ENCODE peak calls at places on chromosomes 13 and 19, in six cellular contexts. Z, T, P, O, L and S are unnamed samples.
A peak's percentile ranks its signal among the peaks of the same experiment; 100 is the strongest.

GRCh38 chr19:49614096-49614857 is 23.3 kb downstream of the PRR12 start:
- DNase-seq in Z (no peak), T (peak; percentile 89), P (no peak), O (no peak), L (peak; percentile 74), S (peak; percentile 92)

GRCh38 chr13:26280295-26280694 is 26.4 kb downstream of the CDK8 start:
- DNase-seq in Z (no peak), T (peak; percentile 92), P (no peak), O (no peak), L (peak; percentile 86), S (peak; percentile 84)

GRCh38 chr13:77305276-77305675 is 21.6 kb downstream of the MYCBP2 start:
- DNase-seq in Z (no peak), T (no peak), P (no peak), O (no peak), L (no peak), S (no peak)

GRCh38 chr19:50896591-50897190 is 14.5 kb downstream of the KLK4 start:
- DNase-seq in Z (peak; percentile 28), T (peak; percentile 47), P (no peak), O (no peak), L (peak; percentile 57), S (peak; percentile 47)

GRCh38 chr13:65943024-65943423 is 1287.1 kb downstream of the PCDH9 start:
- DNase-seq in Z (no peak), T (peak; percentile 24), P (no peak), O (no peak), L (no peak), S (no peak)

GRCh38 chr13:40063743-40064142 is 408.3 kb downstream of the COG6 start:
- DNase-seq in Z (no peak), T (no peak), P (no peak), O (no peak), L (no peak), S (no peak)

GRCh38 chr19:41137056-41137455 is 22.8 kb downstream of the CYP2F1 start:
- DNase-seq in Z (no peak), T (no peak), P (no peak), O (no peak), L (no peak), S (no peak)

GRCh38 chr13:74288361-74288911 is 154.2 kb upstream of the KLF12 start:
- DNase-seq in Z (peak; percentile 27), T (no peak), P (no peak), O (no peak), L (peak; percentile 55), S (peak; percentile 8)

GRCh38 chr19:51507209-51507608 is 5.6 kb upstream of the SIGLEC12 start:
- DNase-seq in Z (no peak), T (no peak), P (no peak), O (no peak), L (no peak), S (no peak)

GRCh38 chr19:37304190-37304883 is 66.6 kb upstream of the ZNF527 start:
- DNase-seq in Z (no peak), T (no peak), P (no peak), O (no peak), L (no peak), S (no peak)

GRCh38 chr13:36352350-36352749 is 6.2 kb upstream of the SPART start:
- DNase-seq in Z (no peak), T (no peak), P (no peak), O (no peak), L (peak; percentile 11), S (peak; percentile 15)

GRCh38 chr13:113458218-113459065 is 5.2 kb upstream of the ADPRHL1 start:
- DNase-seq in Z (no peak), T (no peak), P (no peak), O (no peak), L (no peak), S (peak; percentile 13)

GRCh38 chr13:90793261-90793785 is 554.2 kb upstream of the MIR17HG start:
- DNase-seq in Z (no peak), T (no peak), P (no peak), O (no peak), L (no peak), S (no peak)

GRCh38 chr19:29448046-29448445 is 77.7 kb upstream of the VSTM2B start:
- DNase-seq in Z (no peak), T (no peak), P (no peak), O (no peak), L (no peak), S (no peak)